ENCODE peak calls at places on chromosomes 13 and 19, in four cellular contexts. One of them, this sample, is unnamed.

GRCh38 chr19:12723643-12724426 is at the start of gene TNPO2:
- DNase-seq in left cardiac atrium: peak
- DNase-seq in D341Med: peak
- DNase-seq in effector memory CD4-positive, alpha-beta T cell: peak
- DNase-seq in this sample: peak

GRCh38 chr19:55352040-55352439 is 2.5 kb downstream of the COX6B2 start:
- DNase-seq in left cardiac atrium: no peak
- DNase-seq in D341Med: no peak
- DNase-seq in effector memory CD4-positive, alpha-beta T cell: no peak
- DNase-seq in this sample: no peak

GRCh38 chr19:58586131-58586765 is 13.1 kb upstream of the MZF1 start:
- DNase-seq in left cardiac atrium: no peak
- DNase-seq in D341Med: no peak
- DNase-seq in effector memory CD4-positive, alpha-beta T cell: no peak
- DNase-seq in this sample: no peak

GRCh38 chr13:43432948-43433347 is 353.8 kb downstream of the ENOX1 start:
- DNase-seq in left cardiac atrium: no peak
- DNase-seq in D341Med: no peak
- DNase-seq in effector memory CD4-positive, alpha-beta T cell: no peak
- DNase-seq in this sample: no peak

GRCh38 chr19:44722131-44723121 is 23.5 kb downstream of the CEACAM16 start:
- DNase-seq in left cardiac atrium: no peak
- DNase-seq in D341Med: no peak
- DNase-seq in effector memory CD4-positive, alpha-beta T cell: no peak
- DNase-seq in this sample: no peak

GRCh38 chr19:872266-872951 is 12.9 kb downstream of the CFD start:
- DNase-seq in left cardiac atrium: peak
- DNase-seq in D341Med: no peak
- DNase-seq in effector memory CD4-positive, alpha-beta T cell: peak
- DNase-seq in this sample: peak

GRCh38 chr13:29472317-29472961 is 123.0 kb downstream of the SLC7A1 start:
- DNase-seq in left cardiac atrium: no peak
- DNase-seq in D341Med: peak
- DNase-seq in effector memory CD4-positive, alpha-beta T cell: peak
- DNase-seq in this sample: peak

GRCh38 chr13:87129602-87130300 is 541.4 kb upstream of the SLITRK5 start:
- DNase-seq in left cardiac atrium: no peak
- DNase-seq in D341Med: peak
- DNase-seq in effector memory CD4-positive, alpha-beta T cell: no peak
- DNase-seq in this sample: no peak

GRCh38 chr19:38193445-38193844 is 30.6 kb downstream of the DPF1 start:
- DNase-seq in left cardiac atrium: no peak
- DNase-seq in D341Med: no peak
- DNase-seq in effector memory CD4-positive, alpha-beta T cell: no peak
- DNase-seq in this sample: no peak

GRCh38 chr13:112179995-112180394 is 113.0 kb downstream of the SOX1 start:
- DNase-seq in left cardiac atrium: no peak
- DNase-seq in D341Med: no peak
- DNase-seq in effector memory CD4-positive, alpha-beta T cell: no peak
- DNase-seq in this sample: no peak

GRCh38 chr13:111360452-111360851 is 40.0 kb downstream of the TEX29 start:
- DNase-seq in left cardiac atrium: no peak
- DNase-seq in D341Med: no peak
- DNase-seq in effector memory CD4-positive, alpha-beta T cell: no peak
- DNase-seq in this sample: no peak

GRCh38 chr13:95954266-95954665 is 98.9 kb downstream of the UGGT2 start:
- DNase-seq in left cardiac atrium: no peak
- DNase-seq in D341Med: no peak
- DNase-seq in effector memory CD4-positive, alpha-beta T cell: no peak
- DNase-seq in this sample: no peak

GRCh38 chr13:35139591-35139990 is 197.5 kb downstream of the NBEA start:
- DNase-seq in left cardiac atrium: no peak
- DNase-seq in D341Med: no peak
- DNase-seq in effector memory CD4-positive, alpha-beta T cell: no peak
- DNase-seq in this sample: no peak

GRCh38 chr19:16373079-16373478 is 48.5 kb downstream of the KLF2 start:
- DNase-seq in left cardiac atrium: no peak
- DNase-seq in D341Med: no peak
- DNase-seq in effector memory CD4-positive, alpha-beta T cell: no peak
- DNase-seq in this sample: no peak

GRCh38 chr13:25463496-25463895 is 91.7 kb downstream of the ATP8A2 start:
- DNase-seq in left cardiac atrium: no peak
- DNase-seq in D341Med: no peak
- DNase-seq in effector memory CD4-positive, alpha-beta T cell: no peak
- DNase-seq in this sample: no peak

GRCh38 chr19:14425696-14426138 is 6.6 kb upstream of the DDX39A start:
- DNase-seq in left cardiac atrium: no peak
- DNase-seq in D341Med: no peak
- DNase-seq in effector memory CD4-positive, alpha-beta T cell: no peak
- DNase-seq in this sample: no peak

GRCh38 chr13:94269557-94269956 is 209.9 kb downstream of the DCT start:
- DNase-seq in left cardiac atrium: no peak
- DNase-seq in D341Med: no peak
- DNase-seq in effector memory CD4-positive, alpha-beta T cell: no peak
- DNase-seq in this sample: no peak

GRCh38 chr13:85379991-85380390 is 419.2 kb downstream of the SLITRK6 start:
- DNase-seq in left cardiac atrium: no peak
- DNase-seq in D341Med: no peak
- DNase-seq in effector memory CD4-positive, alpha-beta T cell: no peak
- DNase-seq in this sample: no peak

GRCh38 chr19:16325671-16326400 is 1.2 kb downstream of the KLF2 start:
- DNase-seq in left cardiac atrium: peak
- DNase-seq in D341Med: peak
- DNase-seq in effector memory CD4-positive, alpha-beta T cell: peak
- DNase-seq in this sample: peak

GRCh38 chr13:33785384-33785783 is 32.6 kb upstream of the RFC3 start:
- DNase-seq in left cardiac atrium: no peak
- DNase-seq in D341Med: no peak
- DNase-seq in effector memory CD4-positive, alpha-beta T cell: no peak
- DNase-seq in this sample: no peak

GRCh38 chr19:10517760-10518443 is 655 bp upstream of the S1PR5 start:
- DNase-seq in left cardiac atrium: no peak
- DNase-seq in D341Med: peak
- DNase-seq in effector memory CD4-positive, alpha-beta T cell: no peak
- DNase-seq in this sample: no peak

GRCh38 chr19:50500753-50501151 is 10.2 kb downstream of the JOSD2 start:
- DNase-seq in left cardiac atrium: peak
- DNase-seq in D341Med: no peak
- DNase-seq in effector memory CD4-positive, alpha-beta T cell: no peak
- DNase-seq in this sample: no peak

GRCh38 chr13:73303858-73304257 is 245.1 kb downstream of the KLF5 start:
- DNase-seq in left cardiac atrium: no peak
- DNase-seq in D341Med: no peak
- DNase-seq in effector memory CD4-positive, alpha-beta T cell: no peak
- DNase-seq in this sample: no peak

GRCh38 chr19:16836115-16836905 is 7.1 kb downstream of the SIN3B start:
- DNase-seq in left cardiac atrium: no peak
- DNase-seq in D341Med: no peak
- DNase-seq in effector memory CD4-positive, alpha-beta T cell: no peak
- DNase-seq in this sample: no peak

GRCh38 chr13:47039106-47039505 is 142.3 kb upstream of the HTR2A start:
- DNase-seq in left cardiac atrium: no peak
- DNase-seq in D341Med: no peak
- DNase-seq in effector memory CD4-positive, alpha-beta T cell: no peak
- DNase-seq in this sample: no peak

GRCh38 chr19:30811397-30812098 is 439.4 kb downstream of the ZNF536 start:
- DNase-seq in left cardiac atrium: no peak
- DNase-seq in D341Med: no peak
- DNase-seq in effector memory CD4-positive, alpha-beta T cell: no peak
- DNase-seq in this sample: no peak

GRCh38 chr13:110869805-110870706 is 44.8 kb downstream of the ANKRD10 start:
- DNase-seq in left cardiac atrium: peak
- DNase-seq in D341Med: no peak
- DNase-seq in effector memory CD4-positive, alpha-beta T cell: no peak
- DNase-seq in this sample: no peak

GRCh38 chr19:16324384-16325160 is at the start of gene KLF2:
- DNase-seq in left cardiac atrium: peak
- DNase-seq in D341Med: peak
- DNase-seq in effector memory CD4-positive, alpha-beta T cell: peak
- DNase-seq in this sample: peak

GRCh38 chr13:50715402-50716146 is 127.9 kb downstream of the DLEU7 start:
- DNase-seq in left cardiac atrium: peak
- DNase-seq in D341Med: peak
- DNase-seq in effector memory CD4-positive, alpha-beta T cell: no peak
- DNase-seq in this sample: no peak

GRCh38 chr13:43329702-43330101 is 306.3 kb downstream of the DNAJC15 start:
- DNase-seq in left cardiac atrium: no peak
- DNase-seq in D341Med: no peak
- DNase-seq in effector memory CD4-positive, alpha-beta T cell: no peak
- DNase-seq in this sample: no peak

GRCh38 chr19:40974633-40975037 is 16.4 kb upstream of the CYP2B6 start:
- DNase-seq in left cardiac atrium: peak
- DNase-seq in D341Med: peak
- DNase-seq in effector memory CD4-positive, alpha-beta T cell: peak
- DNase-seq in this sample: peak

GRCh38 chr19:11390933-11391680 is 7.0 kb upstream of the EPOR start:
- DNase-seq in left cardiac atrium: no peak
- DNase-seq in D341Med: no peak
- DNase-seq in effector memory CD4-positive, alpha-beta T cell: no peak
- DNase-seq in this sample: no peak

GRCh38 chr19:23318143-23318542 is 67.9 kb upstream of the ZNF724 start:
- DNase-seq in left cardiac atrium: no peak
- DNase-seq in D341Med: no peak
- DNase-seq in effector memory CD4-positive, alpha-beta T cell: no peak
- DNase-seq in this sample: no peak

GRCh38 chr19:20107301-20107700 is 29.5 kb downstream of the ZNF90 start:
- DNase-seq in left cardiac atrium: no peak
- DNase-seq in D341Med: no peak
- DNase-seq in effector memory CD4-positive, alpha-beta T cell: no peak
- DNase-seq in this sample: no peak

GRCh38 chr19:49106648-49107135 is 7.5 kb upstream of the LIN7B start:
- DNase-seq in left cardiac atrium: peak
- DNase-seq in D341Med: peak
- DNase-seq in effector memory CD4-positive, alpha-beta T cell: peak
- DNase-seq in this sample: peak

GRCh38 chr13:107516517-107516916 is 698.8 kb downstream of the LIG4 start:
- DNase-seq in left cardiac atrium: no peak
- DNase-seq in D341Med: no peak
- DNase-seq in effector memory CD4-positive, alpha-beta T cell: no peak
- DNase-seq in this sample: no peak

GRCh38 chr13:110794209-110794608 is 80.7 kb downstream of the ING1 start:
- DNase-seq in left cardiac atrium: no peak
- DNase-seq in D341Med: no peak
- DNase-seq in effector memory CD4-positive, alpha-beta T cell: no peak
- DNase-seq in this sample: no peak

GRCh38 chr13:43390582-43390981 is 367.2 kb downstream of the DNAJC15 start:
- DNase-seq in left cardiac atrium: no peak
- DNase-seq in D341Med: no peak
- DNase-seq in effector memory CD4-positive, alpha-beta T cell: no peak
- DNase-seq in this sample: no peak

GRCh38 chr13:108769213-108770070 is 140.0 kb downstream of the MYO16 start:
- DNase-seq in left cardiac atrium: no peak
- DNase-seq in D341Med: no peak
- DNase-seq in effector memory CD4-positive, alpha-beta T cell: no peak
- DNase-seq in this sample: no peak

GRCh38 chr13:50104493-50104892 is 89.2 kb downstream of the KCNRG start:
- DNase-seq in left cardiac atrium: no peak
- DNase-seq in D341Med: no peak
- DNase-seq in effector memory CD4-positive, alpha-beta T cell: no peak
- DNase-seq in this sample: no peak